ENCODE peak calls at places on chromosomes 3 and 15, in four cellular contexts. One of them, this sample, is unnamed.

GRCh38 chr15:33735637-33736247 is 232.6 kb upstream of the CHRM5 start:
- DNase-seq in HepG2: peak; percentile 13
- DNase-seq in GM12878: no peak
- DNase-seq in K562: peak; percentile 32
- DNase-seq in this sample: no peak

GRCh38 chr3:51099794-51100542 is 285.1 kb upstream of the MANF start:
- DNase-seq in HepG2: peak; percentile 56
- DNase-seq in K562: peak; percentile 26
- DNase-seq in GM12878: no peak
- DNase-seq in this sample: peak; percentile 10

GRCh38 chr3:145776782-145777408 is 384.1 kb downstream of the PLOD2 start:
- DNase-seq in K562: peak; percentile 3
- DNase-seq in HepG2: peak; percentile 47
- DNase-seq in GM12878: peak; percentile 16
- DNase-seq in this sample: peak; percentile 70

GRCh38 chr3:106296111-106296510 is 427.3 kb upstream of the CBLB start:
- DNase-seq in HepG2: no peak
- DNase-seq in K562: no peak
- DNase-seq in GM12878: no peak
- DNase-seq in this sample: no peak

GRCh38 chr15:77869021-77869895 is 208.3 kb downstream of the TBC1D2B start:
- DNase-seq in HepG2: no peak
- DNase-seq in GM12878: no peak
- DNase-seq in K562: no peak
- DNase-seq in this sample: no peak

GRCh38 chr3:195058311-195059005 is 212.5 kb downstream of the XXYLT1 start:
- DNase-seq in HepG2: no peak
- DNase-seq in K562: no peak
- DNase-seq in GM12878: no peak
- DNase-seq in this sample: no peak

GRCh38 chr3:187726564-187726963 is 18.7 kb downstream of the BCL6 start:
- DNase-seq in K562: no peak
- DNase-seq in HepG2: no peak
- DNase-seq in GM12878: no peak
- DNase-seq in this sample: no peak

GRCh38 chr3:159664011-159664410 is 324.6 kb upstream of the IL12A start:
- DNase-seq in HepG2: no peak
- DNase-seq in K562: no peak
- DNase-seq in GM12878: no peak
- DNase-seq in this sample: no peak

GRCh38 chr3:12692444-12692843 is 28.5 kb upstream of the RAF1 start:
- DNase-seq in K562: no peak
- DNase-seq in GM12878: no peak
- DNase-seq in HepG2: no peak
- DNase-seq in this sample: no peak

GRCh38 chr15:28914483-28915023 is 28.8 kb downstream of the APBA2 start:
- DNase-seq in GM12878: no peak
- DNase-seq in K562: peak; percentile 61
- DNase-seq in HepG2: no peak
- DNase-seq in this sample: no peak

GRCh38 chr3:170634663-170635096 is 48.8 kb upstream of the SLC7A14 start:
- DNase-seq in GM12878: peak; percentile 91
- DNase-seq in K562: no peak
- DNase-seq in HepG2: no peak
- DNase-seq in this sample: no peak

GRCh38 chr15:89776274-89777072 is at the start of gene MESP2:
- DNase-seq in K562: peak; percentile 88
- DNase-seq in HepG2: peak; percentile 67
- DNase-seq in GM12878: no peak
- DNase-seq in this sample: peak; percentile 75

GRCh38 chr3:123310741-123311140 is 109.0 kb downstream of the SEC22A start:
- DNase-seq in HepG2: no peak
- DNase-seq in GM12878: no peak
- DNase-seq in K562: no peak
- DNase-seq in this sample: no peak

GRCh38 chr3:52121459-52121795 is 32.8 kb downstream of the POC1A start:
- DNase-seq in GM12878: no peak
- DNase-seq in K562: no peak
- DNase-seq in HepG2: no peak
- DNase-seq in this sample: no peak

GRCh38 chr3:182226995-182227394 is 515.3 kb downstream of the SOX2 start:
- DNase-seq in HepG2: no peak
- DNase-seq in GM12878: no peak
- DNase-seq in K562: no peak
- DNase-seq in this sample: no peak

GRCh38 chr3:61422945-61423740 is 138.2 kb upstream of the PTPRG start:
- DNase-seq in GM12878: no peak
- DNase-seq in K562: no peak
- DNase-seq in HepG2: peak; percentile 21
- DNase-seq in this sample: no peak

DNA sequence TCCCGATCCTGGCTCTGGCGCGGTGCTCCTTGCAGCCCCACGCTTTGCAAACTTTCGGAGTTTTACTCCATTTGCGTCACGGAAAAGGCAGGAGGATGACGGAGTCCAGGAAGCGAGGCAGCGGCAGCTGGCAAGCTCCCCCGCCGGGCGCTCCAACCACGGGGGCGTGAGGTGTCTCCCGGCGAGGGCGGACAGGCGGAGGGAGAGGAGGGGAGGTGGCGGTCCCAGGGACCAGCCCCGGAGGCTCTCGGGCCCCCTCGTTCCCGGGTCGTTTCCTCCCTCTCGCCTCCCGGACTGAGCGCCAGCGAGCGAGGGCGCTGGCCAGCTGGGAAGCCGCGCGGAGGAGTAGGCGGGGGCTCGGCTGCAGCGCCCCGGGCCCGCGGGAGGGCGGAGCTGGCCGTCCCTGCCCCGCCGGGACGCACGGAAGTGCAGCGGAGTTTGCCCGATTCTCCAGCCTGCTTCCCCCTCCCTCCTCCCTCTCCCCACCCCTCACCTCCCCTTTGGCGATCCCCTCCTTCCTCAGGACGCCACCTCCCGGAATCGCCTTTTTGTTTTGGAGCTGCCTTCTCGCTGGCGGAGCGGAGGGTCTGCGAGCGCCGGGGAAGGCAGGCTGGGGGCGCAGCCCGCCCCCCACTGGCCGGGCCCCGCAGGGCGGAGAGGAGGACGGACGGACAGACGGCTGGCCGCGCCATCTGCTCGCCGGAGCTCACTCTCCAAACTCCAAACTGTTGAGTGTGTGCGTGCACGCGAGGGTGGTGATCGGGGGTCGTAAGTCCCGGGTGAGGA is at the start of gene SNX33:
- DNase-seq in K562: peak; percentile 88
- DNase-seq in HepG2: peak; percentile 78
- DNase-seq in GM12878: no peak
- DNase-seq in this sample: peak; percentile 76
- TF ChIP-seq BRCA1 in K562: no peak
- TF ChIP-seq BRCA1 in HepG2: no peak
- TF ChIP-seq BRCA1 in GM12878: no peak
- TF ChIP-seq BRCA1 in this sample: no peak

GRCh38 chr15:62807539-62808130 is 234.9 kb upstream of the TPM1 start:
- DNase-seq in HepG2: no peak
- DNase-seq in GM12878: no peak
- DNase-seq in K562: no peak
- DNase-seq in this sample: no peak

GRCh38 chr15:62805502-62805901 is 237.0 kb upstream of the TPM1 start:
- DNase-seq in HepG2: no peak
- DNase-seq in K562: no peak
- DNase-seq in GM12878: no peak
- DNase-seq in this sample: no peak

GRCh38 chr15:62809968-62810260 is 232.6 kb upstream of the TPM1 start:
- DNase-seq in K562: no peak
- DNase-seq in GM12878: no peak
- DNase-seq in HepG2: no peak
- DNase-seq in this sample: no peak

GRCh38 chr15:62812515-62812835 is 230.1 kb upstream of the TPM1 start:
- DNase-seq in K562: no peak
- DNase-seq in HepG2: no peak
- DNase-seq in GM12878: no peak
- DNase-seq in this sample: no peak

GRCh38 chr15:62809106-62809967 is 233.2 kb upstream of the TPM1 start:
- DNase-seq in GM12878: no peak
- DNase-seq in HepG2: peak; percentile 23
- DNase-seq in K562: no peak
- DNase-seq in this sample: no peak
- TF ChIP-seq BRCA1 in GM12878: no peak
- TF ChIP-seq BRCA1 in HepG2: no peak
- TF ChIP-seq BRCA1 in K562: no peak
- TF ChIP-seq BRCA1 in this sample: no peak

GRCh38 chr15:55587321-55588069 is 650 bp downstream of the PYGO1 start:
- DNase-seq in GM12878: no peak
- DNase-seq in HepG2: peak; percentile 31
- DNase-seq in K562: peak; percentile 24
- DNase-seq in this sample: peak; percentile 70

GRCh38 chr15:55588818-55589122 is 625 bp upstream of the PYGO1 start:
- DNase-seq in HepG2: no peak
- DNase-seq in K562: no peak
- DNase-seq in GM12878: no peak
- DNase-seq in this sample: no peak

GRCh38 chr15:55589297-55589696 is 1.2 kb upstream of the PYGO1 start:
- DNase-seq in HepG2: no peak
- DNase-seq in K562: no peak
- DNase-seq in GM12878: no peak
- DNase-seq in this sample: no peak

GRCh38 chr15:55586808-55587207 is 1.3 kb downstream of the PYGO1 start:
- DNase-seq in HepG2: no peak
- DNase-seq in GM12878: no peak
- DNase-seq in K562: no peak
- DNase-seq in this sample: no peak

GRCh38 chr15:55588070-55588817 is at the start of gene PYGO1:
- DNase-seq in K562: peak; percentile 40
- DNase-seq in GM12878: no peak
- DNase-seq in HepG2: peak; percentile 5
- DNase-seq in this sample: no peak
- TF ChIP-seq BRCA1 in K562: no peak
- TF ChIP-seq BRCA1 in GM12878: no peak
- TF ChIP-seq BRCA1 in HepG2: no peak
- TF ChIP-seq BRCA1 in this sample: no peak

DNA sequence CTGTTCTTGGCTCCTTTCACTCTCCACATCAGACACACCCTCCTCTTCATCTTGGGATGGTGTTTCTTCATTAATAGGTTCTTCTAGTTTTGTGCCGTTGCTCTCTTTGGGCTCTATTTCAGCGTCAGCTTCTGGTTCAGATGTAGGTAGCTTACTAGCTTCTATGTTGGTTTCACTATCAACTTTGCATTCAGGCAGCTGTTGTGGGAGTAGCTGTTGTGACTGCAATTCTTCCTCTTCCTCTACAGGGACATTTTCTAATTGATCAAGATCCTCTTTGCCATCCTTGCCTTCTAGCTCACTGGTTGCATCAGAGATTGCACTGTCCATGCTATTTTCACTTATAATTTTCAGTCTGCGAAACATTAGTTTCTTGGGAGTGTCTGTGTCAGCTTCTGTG is 80.1 kb downstream of the SETD2 start:
- DNase-seq in K562: no peak
- DNase-seq in GM12878: peak; percentile 21
- DNase-seq in HepG2: no peak
- DNase-seq in this sample: no peak
- TF ChIP-seq BRCA1 in K562: no peak
- TF ChIP-seq BRCA1 in GM12878: no peak
- TF ChIP-seq BRCA1 in HepG2: no peak
- TF ChIP-seq BRCA1 in this sample: no peak

GRCh38 chr15:99282129-99282528 is 30.8 kb downstream of the LRRC28 start:
- DNase-seq in K562: no peak
- DNase-seq in GM12878: no peak
- DNase-seq in HepG2: no peak
- DNase-seq in this sample: no peak
- TF ChIP-seq BRCA1 in K562: no peak
- TF ChIP-seq BRCA1 in GM12878: no peak
- TF ChIP-seq BRCA1 in HepG2: no peak
- TF ChIP-seq BRCA1 in this sample: no peak

DNA sequence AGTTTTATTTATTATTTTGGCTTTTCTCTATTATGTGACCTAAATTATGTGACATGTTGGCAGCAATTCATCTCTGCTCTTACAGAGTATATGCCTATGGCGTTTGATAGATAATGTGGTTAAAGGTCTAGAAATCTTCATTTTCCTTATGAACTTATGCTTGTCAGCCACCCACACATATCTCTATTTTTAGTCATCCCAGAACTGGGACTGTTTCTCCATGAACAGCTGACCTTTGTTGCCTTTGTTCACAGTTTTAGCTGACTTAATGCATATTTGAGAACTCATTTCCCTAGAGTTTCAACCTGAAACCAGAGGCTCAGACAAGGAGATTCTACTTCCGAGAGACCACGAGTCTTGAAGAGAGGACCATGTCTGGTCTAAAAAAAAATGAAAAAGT is 176.5 kb downstream of the RAP2B start:
- DNase-seq in HepG2: no peak
- DNase-seq in GM12878: no peak
- DNase-seq in K562: peak; percentile 11
- DNase-seq in this sample: no peak
- TF ChIP-seq BRCA1 in HepG2: no peak
- TF ChIP-seq BRCA1 in GM12878: no peak
- TF ChIP-seq BRCA1 in K562: no peak
- TF ChIP-seq BRCA1 in this sample: no peak

GRCh38 chr3:127647171-127647884 is 18.3 kb downstream of the PODXL2 start:
- DNase-seq in GM12878: no peak
- DNase-seq in HepG2: no peak
- DNase-seq in K562: no peak
- DNase-seq in this sample: no peak
- TF ChIP-seq BRCA1 in GM12878: no peak
- TF ChIP-seq BRCA1 in HepG2: no peak
- TF ChIP-seq BRCA1 in K562: no peak
- TF ChIP-seq BRCA1 in this sample: no peak

GRCh38 chr15:85142324-85142723 is 160.7 kb downstream of the PDE8A start:
- DNase-seq in GM12878: no peak
- DNase-seq in HepG2: no peak
- DNase-seq in K562: no peak
- DNase-seq in this sample: no peak
- TF ChIP-seq BRCA1 in GM12878: no peak
- TF ChIP-seq BRCA1 in HepG2: no peak
- TF ChIP-seq BRCA1 in K562: no peak
- TF ChIP-seq BRCA1 in this sample: no peak

DNA sequence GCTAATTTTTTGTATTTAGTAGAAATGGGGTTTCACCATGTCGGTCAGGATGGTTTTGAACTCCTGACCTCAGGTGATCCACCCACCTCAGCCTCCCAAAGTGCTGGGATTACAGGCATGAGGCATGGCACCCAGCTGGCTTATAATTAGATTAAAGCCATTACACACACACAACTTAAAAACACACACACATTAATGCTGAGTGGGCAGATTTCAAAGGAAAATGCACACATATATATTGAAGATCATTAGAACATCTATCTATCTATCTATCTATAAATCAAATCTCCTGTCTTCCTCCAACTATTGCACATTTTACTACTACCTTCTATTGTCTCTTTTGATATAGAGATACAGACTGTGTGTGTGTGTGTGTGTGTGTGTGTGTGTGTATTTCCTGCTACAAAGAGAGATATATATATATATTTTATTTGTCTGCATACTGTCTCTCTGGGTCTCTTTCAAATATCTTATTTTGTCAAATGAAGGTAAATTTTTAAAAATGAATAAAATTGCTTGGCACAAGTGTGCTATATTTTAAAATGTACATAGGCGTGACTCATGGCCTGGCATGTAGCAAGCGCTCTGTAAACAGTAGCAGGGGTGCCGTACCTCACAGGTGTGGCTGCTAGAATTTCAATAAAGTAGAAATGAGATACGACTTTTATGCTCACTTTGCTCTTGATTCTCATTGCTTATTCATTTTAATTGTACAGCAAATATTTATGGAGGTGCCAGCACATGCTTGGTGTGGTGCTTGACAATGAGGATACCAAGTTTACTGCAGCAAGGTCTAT is 655.8 kb downstream of the AGBL1 start:
- DNase-seq in HepG2: no peak
- DNase-seq in GM12878: no peak
- DNase-seq in K562: no peak
- DNase-seq in this sample: no peak
- TF ChIP-seq BRCA1 in HepG2: no peak
- TF ChIP-seq BRCA1 in GM12878: no peak
- TF ChIP-seq BRCA1 in K562: no peak
- TF ChIP-seq BRCA1 in this sample: no peak

This sample was measured in H1.